ENCODE peak calls at places on chromosomes 4 and X, in seven cellular contexts. One of them, this sample, is unnamed.

GRCh38 chr4:7808752-7809151 is 130.9 kb downstream of the AFAP1 start:
- DNase-seq in neural progenitor cell: no peak
- DNase-seq in right lobe of liver: no peak
- DNase-seq in CD4-positive, alpha-beta memory T cell: no peak
- DNase-seq in iPS DF 6.9: no peak
- DNase-seq in AG04450: peak; percentile 51
- DNase-seq in coronary artery: peak; percentile 55
- DNase-seq in this sample: peak; percentile 39

GRCh38 chr4:28948501-28948900 is 1771.7 kb upstream of the PCDH7 start:
- DNase-seq in neural progenitor cell: no peak
- DNase-seq in right lobe of liver: no peak
- DNase-seq in CD4-positive, alpha-beta memory T cell: no peak
- DNase-seq in iPS DF 6.9: no peak
- DNase-seq in AG04450: no peak
- DNase-seq in coronary artery: no peak
- DNase-seq in this sample: no peak

GRCh38 chr4:102007959-102008425 is 217.5 kb downstream of the BANK1 start:
- DNase-seq in neural progenitor cell: no peak
- DNase-seq in right lobe of liver: no peak
- DNase-seq in CD4-positive, alpha-beta memory T cell: no peak
- DNase-seq in iPS DF 6.9: no peak
- DNase-seq in AG04450: no peak
- DNase-seq in coronary artery: no peak
- DNase-seq in this sample: no peak

GRCh38 chr4:13164783-13165371 is 319.3 kb downstream of the RAB28 start:
- DNase-seq in neural progenitor cell: no peak
- DNase-seq in right lobe of liver: no peak
- DNase-seq in CD4-positive, alpha-beta memory T cell: no peak
- DNase-seq in iPS DF 6.9: no peak
- DNase-seq in AG04450: no peak
- DNase-seq in coronary artery: no peak
- DNase-seq in this sample: no peak

GRCh38 chr4:158778065-158778711 is 9.4 kb downstream of the FNIP2 start:
- DNase-seq in neural progenitor cell: no peak
- DNase-seq in right lobe of liver: no peak
- DNase-seq in CD4-positive, alpha-beta memory T cell: peak; percentile 17
- DNase-seq in iPS DF 6.9: no peak
- DNase-seq in AG04450: no peak
- DNase-seq in coronary artery: no peak
- DNase-seq in this sample: no peak

GRCh38 chr4:128715616-128716015 is 93.9 kb upstream of the JADE1 start:
- DNase-seq in neural progenitor cell: no peak
- DNase-seq in right lobe of liver: no peak
- DNase-seq in CD4-positive, alpha-beta memory T cell: no peak
- DNase-seq in iPS DF 6.9: no peak
- DNase-seq in AG04450: peak; percentile 18
- DNase-seq in coronary artery: no peak
- DNase-seq in this sample: no peak

GRCh38 chr4:185101354-185101890 is 41.6 kb upstream of the SLC25A4 start:
- DNase-seq in neural progenitor cell: no peak
- DNase-seq in right lobe of liver: no peak
- DNase-seq in CD4-positive, alpha-beta memory T cell: no peak
- DNase-seq in iPS DF 6.9: no peak
- DNase-seq in AG04450: no peak
- DNase-seq in coronary artery: no peak
- DNase-seq in this sample: no peak

GRCh38 chr4:60590116-60590515 is 610.0 kb upstream of the ADGRL3 start:
- DNase-seq in neural progenitor cell: no peak
- DNase-seq in right lobe of liver: no peak
- DNase-seq in CD4-positive, alpha-beta memory T cell: no peak
- DNase-seq in iPS DF 6.9: no peak
- DNase-seq in AG04450: no peak
- DNase-seq in coronary artery: no peak
- DNase-seq in this sample: no peak

GRCh38 chrX:22135994-22136684 is 104.0 kb downstream of the PHEX start:
- DNase-seq in neural progenitor cell: peak; percentile 67
- DNase-seq in right lobe of liver: no peak
- DNase-seq in CD4-positive, alpha-beta memory T cell: peak; percentile 40
- DNase-seq in iPS DF 6.9: no peak
- DNase-seq in AG04450: no peak
- DNase-seq in coronary artery: no peak
- DNase-seq in this sample: no peak

GRCh38 chr4:153252122-153252521 is 47.9 kb downstream of the TRIM2 start:
- DNase-seq in neural progenitor cell: no peak
- DNase-seq in right lobe of liver: no peak
- DNase-seq in CD4-positive, alpha-beta memory T cell: no peak
- DNase-seq in iPS DF 6.9: no peak
- DNase-seq in AG04450: no peak
- DNase-seq in coronary artery: no peak
- DNase-seq in this sample: no peak

GRCh38 chr4:2950221-2950989 is 12.8 kb downstream of the NOP14 start:
- DNase-seq in neural progenitor cell: no peak
- DNase-seq in right lobe of liver: peak; percentile 40
- DNase-seq in CD4-positive, alpha-beta memory T cell: no peak
- DNase-seq in iPS DF 6.9: no peak
- DNase-seq in AG04450: no peak
- DNase-seq in coronary artery: peak; percentile 43
- DNase-seq in this sample: no peak

GRCh38 chrX:3295731-3296130 is 50.7 kb downstream of the MXRA5 start:
- DNase-seq in neural progenitor cell: peak; percentile 44
- DNase-seq in right lobe of liver: no peak
- DNase-seq in CD4-positive, alpha-beta memory T cell: no peak
- DNase-seq in iPS DF 6.9: peak; percentile 11
- DNase-seq in AG04450: no peak
- DNase-seq in coronary artery: no peak
- DNase-seq in this sample: no peak

DNA sequence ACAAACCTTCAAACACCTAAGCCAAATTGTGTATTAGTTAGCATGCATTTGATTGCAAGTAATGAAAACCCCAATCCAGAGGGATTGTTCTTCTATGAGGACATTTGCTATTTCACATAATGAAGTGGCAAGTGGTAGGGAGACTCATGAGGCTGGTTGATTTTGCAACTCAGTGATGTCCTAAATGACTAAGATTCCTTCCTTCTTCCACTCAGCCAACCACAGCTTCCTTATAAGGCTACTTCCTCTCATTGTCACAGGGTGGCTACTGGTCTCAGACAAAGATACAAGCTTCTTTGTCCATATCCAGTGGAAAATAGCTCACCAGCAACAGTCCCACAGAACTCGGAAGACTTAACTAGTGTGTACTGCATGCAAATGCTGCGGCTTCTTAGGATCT is 5.3 kb upstream of the OTC start:
- DNase-seq in neural progenitor cell: no peak
- DNase-seq in right lobe of liver: no peak
- DNase-seq in CD4-positive, alpha-beta memory T cell: no peak
- DNase-seq in iPS DF 6.9: no peak
- DNase-seq in AG04450: no peak
- DNase-seq in coronary artery: no peak
- DNase-seq in this sample: no peak
- H3K27ac ChIP-seq in neural progenitor cell: no peak overlapping the region
- H3K27ac ChIP-seq in right lobe of liver: no peak overlapping the region
- H3K27ac ChIP-seq in CD4-positive, alpha-beta memory T cell: no peak overlapping the region
- H3K27ac ChIP-seq in iPS DF 6.9: no peak overlapping the region
- H3K27ac ChIP-seq in AG04450: no peak overlapping the region
- H3K27ac ChIP-seq in coronary artery: no peak overlapping the region
- H3K27ac ChIP-seq in this sample: no peak overlapping the region

GRCh38 chrX:38948046-38948445 is 146.8 kb downstream of the MID1IP1 start:
- DNase-seq in neural progenitor cell: no peak
- DNase-seq in right lobe of liver: no peak
- DNase-seq in CD4-positive, alpha-beta memory T cell: no peak
- DNase-seq in iPS DF 6.9: no peak
- DNase-seq in AG04450: no peak
- DNase-seq in coronary artery: no peak
- DNase-seq in this sample: no peak
- H3K4me3 ChIP-seq in neural progenitor cell: no peak overlapping the region
- H3K4me3 ChIP-seq in right lobe of liver: no peak overlapping the region
- H3K4me3 ChIP-seq in CD4-positive, alpha-beta memory T cell: no peak overlapping the region
- H3K4me3 ChIP-seq in iPS DF 6.9: no peak overlapping the region
- H3K4me3 ChIP-seq in AG04450: no peak overlapping the region
- H3K4me3 ChIP-seq in coronary artery: no peak overlapping the region
- H3K4me3 ChIP-seq in this sample: no peak overlapping the region

GRCh38 chrX:65985922-65986588 is 53.8 kb downstream of the VSIG4 start:
- DNase-seq in neural progenitor cell: peak; percentile 78
- DNase-seq in right lobe of liver: no peak
- DNase-seq in CD4-positive, alpha-beta memory T cell: peak; percentile 64
- DNase-seq in iPS DF 6.9: peak; percentile 18
- DNase-seq in AG04450: peak; percentile 3
- DNase-seq in coronary artery: no peak
- DNase-seq in this sample: no peak
- H3K27ac ChIP-seq in neural progenitor cell: no peak overlapping the region
- H3K27ac ChIP-seq in right lobe of liver: no peak overlapping the region
- H3K27ac ChIP-seq in CD4-positive, alpha-beta memory T cell: no peak overlapping the region
- H3K27ac ChIP-seq in iPS DF 6.9: no peak overlapping the region
- H3K27ac ChIP-seq in AG04450: no peak overlapping the region
- H3K27ac ChIP-seq in coronary artery: no peak overlapping the region
- H3K27ac ChIP-seq in this sample: peak overlapping the region; percentile 8

GRCh38 chr4:156634612-156635011 is 337.0 kb downstream of the PDGFC start:
- DNase-seq in neural progenitor cell: no peak
- DNase-seq in right lobe of liver: no peak
- DNase-seq in CD4-positive, alpha-beta memory T cell: no peak
- DNase-seq in iPS DF 6.9: no peak
- DNase-seq in AG04450: no peak
- DNase-seq in coronary artery: no peak
- DNase-seq in this sample: no peak

GRCh38 chr4:156623376-156623775 is 348.2 kb downstream of the PDGFC start:
- DNase-seq in neural progenitor cell: no peak
- DNase-seq in right lobe of liver: no peak
- DNase-seq in CD4-positive, alpha-beta memory T cell: no peak
- DNase-seq in iPS DF 6.9: no peak
- DNase-seq in AG04450: no peak
- DNase-seq in coronary artery: no peak
- DNase-seq in this sample: no peak

GRCh38 chr4:156633846-156634245 is 337.8 kb downstream of the PDGFC start:
- DNase-seq in neural progenitor cell: no peak
- DNase-seq in right lobe of liver: no peak
- DNase-seq in CD4-positive, alpha-beta memory T cell: no peak
- DNase-seq in iPS DF 6.9: no peak
- DNase-seq in AG04450: no peak
- DNase-seq in coronary artery: no peak
- DNase-seq in this sample: no peak

DNA sequence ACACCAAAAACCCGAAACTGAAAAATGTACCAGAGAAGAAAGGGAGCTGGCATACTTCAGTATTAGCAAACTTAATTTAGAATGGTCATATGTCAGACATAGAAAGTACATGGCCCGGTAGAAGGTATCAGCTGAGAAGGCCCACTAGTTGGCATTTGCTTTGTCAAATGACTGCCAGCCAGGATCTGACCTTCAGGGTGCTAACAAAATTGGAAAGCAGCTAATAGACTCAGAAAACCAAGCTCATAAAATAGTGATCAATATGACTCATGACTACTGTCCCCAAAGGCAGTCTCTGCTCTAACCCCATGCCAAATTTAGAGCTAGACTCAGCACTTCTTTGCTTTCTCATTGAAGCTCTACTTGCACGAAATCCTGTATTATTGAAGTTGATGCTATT is 342.7 kb downstream of the PDGFC start:
- DNase-seq in neural progenitor cell: no peak
- DNase-seq in right lobe of liver: no peak
- DNase-seq in CD4-positive, alpha-beta memory T cell: no peak
- DNase-seq in iPS DF 6.9: no peak
- DNase-seq in AG04450: no peak
- DNase-seq in coronary artery: no peak
- DNase-seq in this sample: no peak
- H3K4me3 ChIP-seq in neural progenitor cell: no peak overlapping the region
- H3K4me3 ChIP-seq in right lobe of liver: no peak overlapping the region
- H3K4me3 ChIP-seq in CD4-positive, alpha-beta memory T cell: no peak overlapping the region
- H3K4me3 ChIP-seq in iPS DF 6.9: no peak overlapping the region
- H3K4me3 ChIP-seq in AG04450: no peak overlapping the region
- H3K4me3 ChIP-seq in coronary artery: no peak overlapping the region
- H3K4me3 ChIP-seq in this sample: no peak overlapping the region

GRCh38 chr4:142585411-142585810 is 260.7 kb downstream of the INPP4B start:
- DNase-seq in neural progenitor cell: no peak
- DNase-seq in right lobe of liver: no peak
- DNase-seq in CD4-positive, alpha-beta memory T cell: no peak
- DNase-seq in iPS DF 6.9: no peak
- DNase-seq in AG04450: no peak
- DNase-seq in coronary artery: no peak
- DNase-seq in this sample: no peak
- H3K27ac ChIP-seq in neural progenitor cell: no peak overlapping the region
- H3K27ac ChIP-seq in right lobe of liver: no peak overlapping the region
- H3K27ac ChIP-seq in CD4-positive, alpha-beta memory T cell: no peak overlapping the region
- H3K27ac ChIP-seq in iPS DF 6.9: no peak overlapping the region
- H3K27ac ChIP-seq in AG04450: no peak overlapping the region
- H3K27ac ChIP-seq in coronary artery: no peak overlapping the region
- H3K27ac ChIP-seq in this sample: no peak overlapping the region

DNA sequence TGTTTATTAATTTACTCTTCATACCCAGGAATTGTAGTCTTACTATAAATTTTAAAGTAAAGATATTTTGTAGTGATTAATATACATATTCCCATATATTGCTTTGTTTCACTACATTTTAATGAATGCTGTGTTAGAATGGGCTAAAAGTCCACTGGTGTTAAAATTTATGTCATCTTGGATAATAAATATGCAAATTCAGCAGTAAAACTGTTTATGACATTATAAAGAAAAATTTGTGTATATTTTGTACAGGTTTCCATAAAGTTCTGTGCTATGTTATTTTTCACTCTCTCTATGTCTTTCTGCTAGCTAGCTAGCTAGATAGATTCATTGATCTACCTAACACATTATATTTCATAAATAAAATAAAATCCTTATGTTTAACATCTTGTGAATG is 1071.2 kb downstream of the FAT4 start:
- DNase-seq in neural progenitor cell: no peak
- DNase-seq in right lobe of liver: no peak
- DNase-seq in CD4-positive, alpha-beta memory T cell: no peak
- DNase-seq in iPS DF 6.9: no peak
- DNase-seq in AG04450: no peak
- DNase-seq in coronary artery: no peak
- DNase-seq in this sample: no peak
- H3K4me3 ChIP-seq in neural progenitor cell: no peak overlapping the region
- H3K4me3 ChIP-seq in right lobe of liver: no peak overlapping the region
- H3K4me3 ChIP-seq in CD4-positive, alpha-beta memory T cell: no peak overlapping the region
- H3K4me3 ChIP-seq in iPS DF 6.9: no peak overlapping the region
- H3K4me3 ChIP-seq in AG04450: no peak overlapping the region
- H3K4me3 ChIP-seq in coronary artery: no peak overlapping the region
- H3K4me3 ChIP-seq in this sample: no peak overlapping the region

This sample was measured in upper lobe of right lung.